ENCODE peak calls at places on chromosomes 4 and X, in seven cellular contexts. One of them, this sample, is unnamed.
A peak's percentile ranks its signal among the peaks of the same experiment; 100 is the strongest.

GRCh38 chr4:40992472-40993298 is 221.7 kb downstream of the APBB2 start:
- DNase-seq in GM12878: peak; percentile 78
- DNase-seq in H1: no peak
- DNase-seq in K562: no peak
- DNase-seq in SK-N-SH: no peak
- DNase-seq in HepG2: no peak
- DNase-seq in HCT116: no peak
- DNase-seq in this sample: no peak

GRCh38 chrX:141176586-141177451 is at the start of gene LDOC1:
- DNase-seq in GM12878: no peak
- DNase-seq in H1: peak; percentile 70
- DNase-seq in K562: peak; percentile 60
- DNase-seq in SK-N-SH: peak; percentile 92
- DNase-seq in HepG2: no peak
- DNase-seq in HCT116: no peak
- DNase-seq in this sample: peak; percentile 82

GRCh38 chr4:48898733-48899431 is 7.7 kb downstream of the OCIAD2 start:
- DNase-seq in GM12878: peak; percentile 7
- DNase-seq in H1: no peak
- DNase-seq in K562: no peak
- DNase-seq in SK-N-SH: no peak
- DNase-seq in HepG2: no peak
- DNase-seq in HCT116: no peak
- DNase-seq in this sample: no peak

GRCh38 chrX:31497086-31497485 is 425.2 kb upstream of the FTHL17 start:
- DNase-seq in GM12878: no peak
- DNase-seq in H1: no peak
- DNase-seq in K562: no peak
- DNase-seq in SK-N-SH: no peak
- DNase-seq in HepG2: no peak
- DNase-seq in HCT116: no peak
- DNase-seq in this sample: no peak

GRCh38 chr4:139050436-139050835 is 34.9 kb downstream of the NOCT start:
- DNase-seq in GM12878: no peak
- DNase-seq in H1: no peak
- DNase-seq in K562: no peak
- DNase-seq in SK-N-SH: no peak
- DNase-seq in HepG2: no peak
- DNase-seq in HCT116: no peak
- DNase-seq in this sample: no peak

GRCh38 chr4:46550471-46550870 is 160.5 kb upstream of the GABRA2 start:
- DNase-seq in GM12878: no peak
- DNase-seq in H1: no peak
- DNase-seq in K562: no peak
- DNase-seq in SK-N-SH: no peak
- DNase-seq in HepG2: no peak
- DNase-seq in HCT116: no peak
- DNase-seq in this sample: no peak

GRCh38 chr4:86319390-86319789 is 40.5 kb downstream of the MAPK10 start:
- DNase-seq in GM12878: no peak
- DNase-seq in H1: no peak
- DNase-seq in K562: no peak
- DNase-seq in SK-N-SH: no peak
- DNase-seq in HepG2: no peak
- DNase-seq in HCT116: no peak
- DNase-seq in this sample: no peak

GRCh38 chr4:183571350-183572076 is 66.7 kb downstream of the ING2 start:
- DNase-seq in GM12878: no peak
- DNase-seq in H1: no peak
- DNase-seq in K562: no peak
- DNase-seq in SK-N-SH: peak; percentile 27
- DNase-seq in HepG2: peak; percentile 72
- DNase-seq in HCT116: no peak
- DNase-seq in this sample: peak; percentile 13

GRCh38 chr4:180197471-180197870 is 2045.7 kb upstream of the TENM3 start:
- DNase-seq in GM12878: no peak
- DNase-seq in H1: no peak
- DNase-seq in K562: no peak
- DNase-seq in SK-N-SH: no peak
- DNase-seq in HepG2: no peak
- DNase-seq in HCT116: no peak
- DNase-seq in this sample: no peak
- TF ChIP-seq JUND in GM12878: no peak
- TF ChIP-seq JUND in H1: no peak
- TF ChIP-seq JUND in K562: no peak
- TF ChIP-seq JUND in SK-N-SH: no peak
- TF ChIP-seq JUND in HepG2: no peak
- TF ChIP-seq JUND in HCT116: no peak
- TF ChIP-seq JUND in this sample: no peak

GRCh38 chr4:93359609-93360008 is 468.9 kb upstream of the ATOH1 start:
- DNase-seq in GM12878: no peak
- DNase-seq in H1: no peak
- DNase-seq in K562: no peak
- DNase-seq in SK-N-SH: no peak
- DNase-seq in HepG2: no peak
- DNase-seq in HCT116: no peak
- DNase-seq in this sample: no peak
- TF ChIP-seq JUND in GM12878: no peak
- TF ChIP-seq JUND in H1: no peak
- TF ChIP-seq JUND in K562: no peak
- TF ChIP-seq JUND in SK-N-SH: no peak
- TF ChIP-seq JUND in HepG2: no peak
- TF ChIP-seq JUND in HCT116: no peak
- TF ChIP-seq JUND in this sample: no peak

DNA sequence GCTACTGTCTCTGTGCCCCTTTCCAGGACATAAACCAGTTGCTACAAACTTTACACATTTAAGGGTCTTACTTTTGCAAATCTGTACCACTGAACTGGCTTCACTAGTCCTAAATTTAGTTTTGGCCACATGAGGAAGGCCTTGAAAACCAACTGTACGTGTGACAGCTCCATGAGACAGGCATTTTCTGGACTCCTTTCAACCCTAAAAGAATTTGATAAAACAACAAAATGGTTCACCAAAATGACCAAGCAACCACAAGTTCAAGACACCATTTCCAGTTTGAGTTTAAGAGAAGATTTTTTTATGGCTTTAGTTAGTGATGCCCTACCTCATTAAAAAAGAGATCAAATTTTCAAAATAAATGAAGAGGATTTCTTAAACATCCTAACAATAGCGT is 246.4 kb downstream of the ZNF674 start:
- DNase-seq in GM12878: no peak
- DNase-seq in H1: no peak
- DNase-seq in K562: no peak
- DNase-seq in SK-N-SH: no peak
- DNase-seq in HepG2: no peak
- DNase-seq in HCT116: no peak
- DNase-seq in this sample: no peak
- TF ChIP-seq JUND in GM12878: no peak
- TF ChIP-seq JUND in H1: no peak
- TF ChIP-seq JUND in K562: no peak
- TF ChIP-seq JUND in SK-N-SH: no peak
- TF ChIP-seq JUND in HepG2: no peak
- TF ChIP-seq JUND in HCT116: no peak
- TF ChIP-seq JUND in this sample: no peak

GRCh38 chr4:161252520-161253141 is 911.2 kb downstream of the FSTL5 start:
- DNase-seq in GM12878: peak; percentile 15
- DNase-seq in H1: no peak
- DNase-seq in K562: no peak
- DNase-seq in SK-N-SH: no peak
- DNase-seq in HepG2: peak; percentile 23
- DNase-seq in HCT116: peak; percentile 28
- DNase-seq in this sample: peak; percentile 18
- TF ChIP-seq JUND in GM12878: no peak
- TF ChIP-seq JUND in H1: no peak
- TF ChIP-seq JUND in K562: no peak
- TF ChIP-seq JUND in SK-N-SH: no peak
- TF ChIP-seq JUND in HepG2: no peak
- TF ChIP-seq JUND in HCT116: no peak
- TF ChIP-seq JUND in this sample: no peak